ENCODE peak calls at places on chromosomes 6 and 20, in six cellular contexts. R is colonic mucosa; I is progenitor cell of endocrine pancreas; V is esophagus squamous epithelium; M is CD8-positive, alpha-beta T cell; U is mammary epithelial cell. W is an unnamed sample.

GRCh38 chr6:111685506-111685905 is 79.8 kb upstream of the TRAF3IP2 start:
- DNase-seq in R (no peak), I (no peak), V (no peak), M (no peak), U (no peak), W (no peak)

GRCh38 chr6:26333458-26334297 is 31.3 kb upstream of the BTN3A2 start:
- DNase-seq in R (no peak), I (no peak), V (no peak), M (no peak), U (no peak), W (no peak)

GRCh38 chr20:17614176-17614811 is 44.4 kb downstream of the DSTN start:
- DNase-seq in R (peak; percentile 84), I (no peak), V (no peak), M (no peak), U (no peak), W (no peak)

GRCh38 chr6:35051393-35051792 is 89.7 kb downstream of the TCP11 start:
- DNase-seq in R (no peak), I (no peak), V (no peak), M (no peak), U (no peak), W (no peak)

GRCh38 chr20:51712501-51713212 is 55.5 kb downstream of the ATP9A start:
- DNase-seq in R (no peak), I (no peak), V (no peak), M (no peak), U (no peak), W (no peak)

GRCh38 chr6:156658186-156658585 is 119.0 kb upstream of the ARID1B start:
- DNase-seq in R (no peak), I (no peak), V (no peak), M (no peak), U (no peak), W (peak; percentile 41)

GRCh38 chr6:113858067-113858604 is 991 bp downstream of the MARCKS start:
- DNase-seq in R (peak; percentile 56), I (peak; percentile 37), V (no peak), M (no peak), U (peak; percentile 58), W (no peak)

GRCh38 chr6:54238407-54238806 is 69.8 kb upstream of the TINAG start:
- DNase-seq in R (no peak), I (no peak), V (no peak), M (no peak), U (no peak), W (peak; percentile 71)

GRCh38 chr6:88619951-88620350 is 343.5 kb downstream of the RNGTT start:
- DNase-seq in R (no peak), I (no peak), V (no peak), M (no peak), U (no peak), W (no peak)

GRCh38 chr20:58113706-58114105 is 114.7 kb downstream of the ANKRD60 start:
- DNase-seq in R (no peak), I (no peak), V (no peak), M (no peak), U (no peak), W (no peak)

GRCh38 chr6:44128020-44128917 is 915 bp downstream of the TMEM63B start:
- DNase-seq in R (peak; percentile 56), I (peak; percentile 28), V (no peak), M (peak; percentile 12), U (peak; percentile 57), W (no peak)

GRCh38 chr6:131828080-131828479 is 20.3 kb downstream of the ENPP1 start:
- DNase-seq in R (no peak), I (no peak), V (no peak), M (no peak), U (no peak), W (no peak)

GRCh38 chr6:17593246-17593645 is 6.9 kb upstream of the FAM8A1 start:
- DNase-seq in R (no peak), I (no peak), V (no peak), M (no peak), U (no peak), W (no peak)

GRCh38 chr6:17591292-17591691 is 8.8 kb upstream of the FAM8A1 start:
- DNase-seq in R (no peak), I (no peak), V (no peak), M (no peak), U (no peak), W (no peak)

GRCh38 chr6:17588011-17588410 is 12.1 kb upstream of the FAM8A1 start:
- DNase-seq in R (peak; percentile 59), I (no peak), V (no peak), M (no peak), U (no peak), W (no peak)

GRCh38 chr6:17585766-17586502 is 14.2 kb upstream of the FAM8A1 start:
- DNase-seq in R (peak; percentile 61), I (no peak), V (no peak), M (no peak), U (peak; percentile 27), W (no peak)

GRCh38 chr6:17589402-17590116 is 10.5 kb upstream of the FAM8A1 start:
- DNase-seq in R (peak; percentile 80), I (no peak), V (no peak), M (no peak), U (peak; percentile 91), W (peak; percentile 43)
- TF ChIP-seq CTCF in R (no peak), I (no peak), V (no peak), M (no peak), U (peak; percentile 32), W (peak; percentile 14)

DNA sequence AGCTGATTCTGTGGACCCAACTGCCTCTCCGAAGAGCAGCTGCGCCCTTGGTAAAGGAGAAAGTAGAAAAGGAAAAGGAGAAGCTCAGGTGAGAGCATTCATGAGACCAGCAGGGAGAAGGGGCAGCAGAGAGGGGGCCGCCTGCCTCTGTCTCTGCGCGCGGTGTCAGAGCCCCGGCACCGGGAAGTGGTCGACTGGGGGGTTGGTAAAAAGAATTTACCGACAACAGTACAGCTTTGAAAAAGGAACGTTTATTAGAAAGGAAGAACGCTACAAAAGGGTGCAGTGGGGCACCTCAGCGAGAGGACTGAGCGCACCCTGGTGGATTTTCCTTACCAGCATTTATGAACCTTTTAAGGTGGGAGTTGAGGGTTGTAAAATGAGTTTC is 61.9 kb downstream of the GPR6 start:
- DNase-seq in R (peak; percentile 45), I (no peak), V (no peak), M (peak; percentile 48), U (peak; percentile 15), W (no peak)
- TF ChIP-seq CTCF in R (no peak), I (peak; percentile 53), V (no peak), M (peak; percentile 36), U (peak; percentile 24), W (peak; percentile 27)

DNA sequence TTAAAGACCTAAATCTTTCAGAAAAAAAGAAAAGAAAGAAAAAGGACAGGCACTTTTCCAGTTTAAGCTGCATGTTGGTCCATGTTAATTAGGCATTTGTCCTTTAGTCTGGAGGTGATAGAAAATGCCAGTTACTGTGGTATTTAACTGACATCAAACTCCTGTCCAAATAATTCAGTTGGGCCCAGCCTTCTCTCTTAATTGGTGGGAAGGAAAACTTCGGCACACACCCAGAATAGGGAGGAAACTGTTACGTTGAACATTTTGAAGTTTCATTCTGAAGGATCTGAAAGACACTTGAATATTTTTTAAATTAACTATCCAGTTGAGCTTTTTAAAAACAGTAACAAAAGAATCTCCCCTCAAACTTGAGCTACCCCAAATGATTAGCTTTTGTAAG is 30.4 kb downstream of the RREB1 start:
- DNase-seq in R (no peak), I (no peak), V (no peak), M (no peak), U (no peak), W (no peak)
- TF ChIP-seq CTCF in R (no peak), I (no peak), V (no peak), M (no peak), U (no peak), W (no peak)

DNA sequence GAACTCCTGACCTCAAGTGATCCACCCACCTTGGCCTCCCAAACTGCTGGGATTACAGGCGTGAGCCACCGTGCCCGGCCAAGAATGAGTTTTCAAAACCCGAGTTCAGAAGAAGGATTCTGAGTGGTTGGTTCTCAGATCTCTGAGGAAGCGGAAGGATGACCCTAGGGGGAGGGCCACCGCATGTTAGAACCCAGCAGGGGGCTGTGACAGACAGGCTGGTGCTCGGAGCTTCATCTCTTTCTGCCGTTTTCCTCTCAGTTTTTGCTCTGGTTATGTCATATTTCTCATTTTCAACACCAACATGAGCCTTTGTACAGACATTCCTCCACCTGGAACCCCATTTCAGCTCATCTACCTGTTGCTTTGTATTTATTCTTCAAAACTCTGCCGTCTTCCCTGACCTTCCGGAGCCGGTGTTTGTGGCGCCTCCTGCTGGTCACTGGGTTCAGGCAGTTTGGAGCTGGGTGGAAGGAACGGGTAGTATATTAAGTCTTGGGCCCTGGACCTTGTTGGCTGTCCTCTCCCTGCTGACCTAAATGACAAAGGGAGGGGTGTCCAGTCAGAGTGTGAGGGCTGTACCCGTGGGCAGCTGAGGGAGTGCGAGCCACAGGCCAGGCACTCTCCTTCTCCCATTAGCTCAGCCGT is at the start of gene DEFB123:
- DNase-seq in R (no peak), I (no peak), V (no peak), M (no peak), U (no peak), W (no peak)
- TF ChIP-seq CTCF in R (no peak), I (no peak), V (no peak), M (no peak), U (no peak), W (no peak)

DNA sequence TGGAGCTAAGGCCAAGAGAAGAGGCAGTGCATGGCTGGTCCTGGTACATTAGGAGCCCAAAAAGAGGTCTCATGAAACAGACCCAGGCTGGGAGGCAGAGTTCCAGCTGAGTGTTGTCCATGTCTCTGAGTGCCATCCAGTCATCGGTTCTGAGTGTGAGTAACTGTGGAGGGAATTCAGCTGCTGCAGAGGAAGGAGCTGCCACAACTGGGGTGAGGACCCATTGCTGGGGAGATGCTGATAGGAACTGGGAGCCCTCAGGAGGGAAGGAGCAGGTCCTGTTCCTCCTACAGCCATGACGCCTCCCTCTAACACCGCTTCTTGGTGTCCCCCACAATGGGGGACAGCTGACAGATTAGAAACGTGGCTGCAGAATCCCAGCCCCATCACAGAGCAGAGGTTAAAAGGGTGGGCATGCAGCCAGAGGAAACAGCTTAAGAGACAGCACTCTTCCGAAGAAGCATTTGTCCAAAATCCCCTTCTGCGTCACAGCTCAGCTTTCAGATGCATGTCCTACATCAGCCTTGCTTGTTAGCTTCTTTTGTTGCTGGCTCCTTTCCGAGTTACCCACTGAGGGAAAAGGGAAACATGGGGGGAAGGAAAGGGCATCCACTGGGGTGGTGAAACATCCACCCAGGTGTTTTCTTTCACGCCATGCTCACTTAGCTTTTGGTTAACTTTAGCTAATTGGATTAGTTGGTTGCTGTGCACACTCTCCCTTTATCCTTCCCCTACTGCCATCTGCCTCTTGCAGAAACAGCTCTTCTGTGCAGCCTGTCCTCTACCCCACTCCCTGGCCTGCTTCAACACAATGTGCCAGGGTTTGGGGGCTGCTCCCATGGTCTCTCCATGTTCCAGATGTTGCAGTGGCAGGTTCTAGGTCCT is 239.2 kb downstream of the SYNDIG1 start:
- DNase-seq in R (no peak), I (no peak), V (no peak), M (no peak), U (no peak), W (no peak)
- TF ChIP-seq CTCF in R (no peak), I (no peak), V (no peak), M (no peak), U (no peak), W (no peak)